ENCODE peak calls at places on chromosomes 5 and 9, in eight cellular contexts. One of them, this sample, is unnamed. For H3K4me1, the result is how much of the 10 kb centered on the place peaks cover.

GRCh38 chr5:33684760-33685159 is 207.0 kb downstream of the ADAMTS12 start:
- DNase-seq in stomach: no peak
- DNase-seq in cardiac muscle cell: no peak
- DNase-seq in transverse colon: no peak
- DNase-seq in upper lobe of right lung: no peak
- DNase-seq in tibial nerve: no peak
- DNase-seq in OCI-LY7: no peak
- DNase-seq in CD4-positive, CD25-positive, alpha-beta regulatory T cell: no peak
- DNase-seq in this sample: no peak

GRCh38 chr9:131732061-131732526 is 7.8 kb downstream of the RAPGEF1 start:
- DNase-seq in stomach: no peak
- DNase-seq in cardiac muscle cell: no peak
- DNase-seq in transverse colon: peak
- DNase-seq in upper lobe of right lung: no peak
- DNase-seq in tibial nerve: no peak
- DNase-seq in OCI-LY7: no peak
- DNase-seq in CD4-positive, CD25-positive, alpha-beta regulatory T cell: no peak
- DNase-seq in this sample: peak

GRCh38 chr5:33257807-33258491 is 182.8 kb upstream of the TARS1 start:
- DNase-seq in stomach: no peak
- DNase-seq in cardiac muscle cell: peak
- DNase-seq in transverse colon: no peak
- DNase-seq in upper lobe of right lung: no peak
- DNase-seq in tibial nerve: no peak
- DNase-seq in OCI-LY7: no peak
- DNase-seq in CD4-positive, CD25-positive, alpha-beta regulatory T cell: no peak
- DNase-seq in this sample: no peak

GRCh38 chr9:84266087-84266561 is 74.4 kb downstream of the SLC28A3 start:
- DNase-seq in stomach: no peak
- DNase-seq in cardiac muscle cell: no peak
- DNase-seq in transverse colon: no peak
- DNase-seq in upper lobe of right lung: no peak
- DNase-seq in tibial nerve: no peak
- DNase-seq in OCI-LY7: no peak
- DNase-seq in CD4-positive, CD25-positive, alpha-beta regulatory T cell: no peak
- DNase-seq in this sample: no peak

GRCh38 chr5:71937906-71938698 is 169.2 kb upstream of the MAP1B start:
- DNase-seq in stomach: no peak
- DNase-seq in cardiac muscle cell: no peak
- DNase-seq in transverse colon: no peak
- DNase-seq in upper lobe of right lung: no peak
- DNase-seq in tibial nerve: no peak
- DNase-seq in OCI-LY7: no peak
- DNase-seq in CD4-positive, CD25-positive, alpha-beta regulatory T cell: no peak
- DNase-seq in this sample: no peak

GRCh38 chr9:88418715-88419540 is 30.7 kb downstream of the SPIN1 start:
- DNase-seq in stomach: no peak
- DNase-seq in cardiac muscle cell: no peak
- DNase-seq in transverse colon: no peak
- DNase-seq in upper lobe of right lung: no peak
- DNase-seq in tibial nerve: no peak
- DNase-seq in OCI-LY7: no peak
- DNase-seq in CD4-positive, CD25-positive, alpha-beta regulatory T cell: no peak
- DNase-seq in this sample: no peak

GRCh38 chr9:5696884-5697283 is 68.0 kb downstream of the RIC1 start:
- DNase-seq in stomach: no peak
- DNase-seq in cardiac muscle cell: no peak
- DNase-seq in transverse colon: no peak
- DNase-seq in upper lobe of right lung: no peak
- DNase-seq in tibial nerve: no peak
- DNase-seq in OCI-LY7: no peak
- DNase-seq in CD4-positive, CD25-positive, alpha-beta regulatory T cell: no peak
- DNase-seq in this sample: no peak

GRCh38 chr9:69221036-69221435 is 47.0 kb downstream of the TJP2 start:
- DNase-seq in stomach: no peak
- DNase-seq in cardiac muscle cell: no peak
- DNase-seq in transverse colon: no peak
- DNase-seq in upper lobe of right lung: no peak
- DNase-seq in tibial nerve: no peak
- DNase-seq in OCI-LY7: no peak
- DNase-seq in CD4-positive, CD25-positive, alpha-beta regulatory T cell: no peak
- DNase-seq in this sample: no peak

GRCh38 chr9:14277202-14277601 is 36.7 kb downstream of the NFIB start:
- DNase-seq in stomach: no peak
- DNase-seq in cardiac muscle cell: peak
- DNase-seq in transverse colon: no peak
- DNase-seq in upper lobe of right lung: no peak
- DNase-seq in tibial nerve: no peak
- DNase-seq in OCI-LY7: no peak
- DNase-seq in CD4-positive, CD25-positive, alpha-beta regulatory T cell: no peak
- DNase-seq in this sample: no peak

GRCh38 chr9:98075332-98075805 is 18.8 kb downstream of the NANS start:
- DNase-seq in stomach: peak
- DNase-seq in cardiac muscle cell: peak
- DNase-seq in transverse colon: no peak
- DNase-seq in upper lobe of right lung: no peak
- DNase-seq in tibial nerve: no peak
- DNase-seq in OCI-LY7: no peak
- DNase-seq in CD4-positive, CD25-positive, alpha-beta regulatory T cell: no peak
- DNase-seq in this sample: no peak

GRCh38 chr5:1783214-1783551 is 16.5 kb downstream of the MRPL36 start:
- DNase-seq in stomach: no peak
- DNase-seq in cardiac muscle cell: no peak
- DNase-seq in transverse colon: no peak
- DNase-seq in upper lobe of right lung: no peak
- DNase-seq in tibial nerve: no peak
- DNase-seq in OCI-LY7: no peak
- DNase-seq in CD4-positive, CD25-positive, alpha-beta regulatory T cell: no peak
- DNase-seq in this sample: no peak

GRCh38 chr9:122940603-122941559 is at the start of gene RABGAP1:
- DNase-seq in stomach: peak
- DNase-seq in cardiac muscle cell: peak
- DNase-seq in transverse colon: peak
- DNase-seq in upper lobe of right lung: peak
- DNase-seq in tibial nerve: peak
- DNase-seq in OCI-LY7: peak
- DNase-seq in CD4-positive, CD25-positive, alpha-beta regulatory T cell: peak
- DNase-seq in this sample: peak

GRCh38 chr9:115267788-115268187 is 149.8 kb upstream of the TNC start:
- DNase-seq in stomach: no peak
- DNase-seq in cardiac muscle cell: peak
- DNase-seq in transverse colon: no peak
- DNase-seq in upper lobe of right lung: no peak
- DNase-seq in tibial nerve: no peak
- DNase-seq in OCI-LY7: no peak
- DNase-seq in CD4-positive, CD25-positive, alpha-beta regulatory T cell: no peak
- DNase-seq in this sample: no peak

GRCh38 chr9:78188594-78188993 is 47.3 kb upstream of the CEP78 start:
- DNase-seq in stomach: no peak
- DNase-seq in cardiac muscle cell: no peak
- DNase-seq in transverse colon: no peak
- DNase-seq in upper lobe of right lung: no peak
- DNase-seq in tibial nerve: no peak
- DNase-seq in OCI-LY7: no peak
- DNase-seq in CD4-positive, CD25-positive, alpha-beta regulatory T cell: no peak
- DNase-seq in this sample: no peak

GRCh38 chr5:177601577-177602457 is 1.9 kb downstream of the B4GALT7 start:
- DNase-seq in stomach: peak
- DNase-seq in cardiac muscle cell: no peak
- DNase-seq in transverse colon: no peak
- DNase-seq in upper lobe of right lung: peak
- DNase-seq in tibial nerve: no peak
- DNase-seq in OCI-LY7: peak
- DNase-seq in CD4-positive, CD25-positive, alpha-beta regulatory T cell: no peak
- DNase-seq in this sample: no peak

GRCh38 chr9:133634024-133634691 is 2.0 kb upstream of the DBH start:
- DNase-seq in stomach: no peak
- DNase-seq in cardiac muscle cell: no peak
- DNase-seq in transverse colon: no peak
- DNase-seq in upper lobe of right lung: no peak
- DNase-seq in tibial nerve: no peak
- DNase-seq in OCI-LY7: no peak
- DNase-seq in CD4-positive, CD25-positive, alpha-beta regulatory T cell: no peak
- DNase-seq in this sample: no peak

GRCh38 chr5:108249785-108250100 is 132.2 kb downstream of the FBXL17 start:
- DNase-seq in stomach: no peak
- DNase-seq in cardiac muscle cell: no peak
- DNase-seq in transverse colon: no peak
- DNase-seq in upper lobe of right lung: no peak
- DNase-seq in tibial nerve: no peak
- DNase-seq in OCI-LY7: no peak
- DNase-seq in CD4-positive, CD25-positive, alpha-beta regulatory T cell: no peak
- DNase-seq in this sample: no peak

GRCh38 chr9:116202219-116202912 is 48.8 kb downstream of the PAPPA start:
- DNase-seq in stomach: no peak
- DNase-seq in cardiac muscle cell: no peak
- DNase-seq in transverse colon: no peak
- DNase-seq in upper lobe of right lung: no peak
- DNase-seq in tibial nerve: no peak
- DNase-seq in OCI-LY7: no peak
- DNase-seq in CD4-positive, CD25-positive, alpha-beta regulatory T cell: no peak
- DNase-seq in this sample: no peak

GRCh38 chr5:151155149-151155776 is 2.3 kb downstream of the ANXA6 start:
- DNase-seq in stomach: no peak
- DNase-seq in cardiac muscle cell: peak
- DNase-seq in transverse colon: peak
- DNase-seq in upper lobe of right lung: no peak
- DNase-seq in tibial nerve: no peak
- DNase-seq in OCI-LY7: peak
- DNase-seq in CD4-positive, CD25-positive, alpha-beta regulatory T cell: peak
- DNase-seq in this sample: no peak

GRCh38 chr5:178859625-178860521 is at the start of gene ZNF354B:
- DNase-seq in stomach: peak
- DNase-seq in cardiac muscle cell: peak
- DNase-seq in transverse colon: peak
- DNase-seq in upper lobe of right lung: peak
- DNase-seq in tibial nerve: peak
- DNase-seq in OCI-LY7: peak
- DNase-seq in CD4-positive, CD25-positive, alpha-beta regulatory T cell: peak
- DNase-seq in this sample: peak

GRCh38 chr5:178866946-178867345 is 7.2 kb downstream of the ZNF354B start:
- DNase-seq in stomach: no peak
- DNase-seq in cardiac muscle cell: peak
- DNase-seq in transverse colon: no peak
- DNase-seq in upper lobe of right lung: no peak
- DNase-seq in tibial nerve: no peak
- DNase-seq in OCI-LY7: no peak
- DNase-seq in CD4-positive, CD25-positive, alpha-beta regulatory T cell: no peak
- DNase-seq in this sample: no peak

DNA sequence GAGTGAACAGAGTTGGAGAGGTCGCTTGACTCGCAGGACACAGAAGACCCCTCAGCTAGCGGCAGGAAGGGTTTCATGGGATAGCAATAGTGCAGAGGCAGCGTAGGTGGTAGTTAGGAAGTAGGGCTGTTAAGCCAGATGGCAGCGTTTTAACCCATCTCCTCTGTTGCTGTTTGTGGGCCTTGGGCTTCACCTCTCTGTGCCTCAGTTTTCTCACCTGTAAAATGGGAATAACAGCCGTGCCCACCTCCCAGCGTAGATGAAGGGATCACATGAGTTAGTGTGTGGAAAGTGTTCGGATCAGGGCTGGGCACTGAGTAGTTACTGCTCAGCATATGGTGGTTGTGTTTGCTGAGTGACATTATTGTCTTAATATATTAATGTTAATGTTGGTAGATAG is 1.9 kb downstream of the ZNF354B start:
- DNase-seq in stomach: no peak
- DNase-seq in cardiac muscle cell: no peak
- DNase-seq in transverse colon: no peak
- DNase-seq in upper lobe of right lung: no peak
- DNase-seq in tibial nerve: no peak
- DNase-seq in OCI-LY7: no peak
- DNase-seq in CD4-positive, CD25-positive, alpha-beta regulatory T cell: no peak
- DNase-seq in this sample: no peak
- H3K4me1 ChIP-seq in stomach: under half
- H3K4me1 ChIP-seq in cardiac muscle cell: under half
- H3K4me1 ChIP-seq in transverse colon: under half
- H3K4me1 ChIP-seq in upper lobe of right lung: under half
- H3K4me1 ChIP-seq in tibial nerve: under half
- H3K4me1 ChIP-seq in OCI-LY7: under half
- H3K4me1 ChIP-seq in CD4-positive, CD25-positive, alpha-beta regulatory T cell: under half
- H3K4me1 ChIP-seq in this sample: under half

GRCh38 chr9:96486351-96487029 is 36.5 kb downstream of the HABP4 start:
- DNase-seq in stomach: peak
- DNase-seq in cardiac muscle cell: peak
- DNase-seq in transverse colon: peak
- DNase-seq in upper lobe of right lung: peak
- DNase-seq in tibial nerve: peak
- DNase-seq in OCI-LY7: no peak
- DNase-seq in CD4-positive, CD25-positive, alpha-beta regulatory T cell: no peak
- DNase-seq in this sample: peak
- H3K4me3 ChIP-seq in stomach: no peak
- H3K4me3 ChIP-seq in cardiac muscle cell: no peak
- H3K4me3 ChIP-seq in transverse colon: no peak
- H3K4me3 ChIP-seq in upper lobe of right lung: no peak
- H3K4me3 ChIP-seq in tibial nerve: no peak
- H3K4me3 ChIP-seq in OCI-LY7: no peak
- H3K4me3 ChIP-seq in CD4-positive, CD25-positive, alpha-beta regulatory T cell: no peak
- H3K4me3 ChIP-seq in this sample: no peak

GRCh38 chr5:93924628-93925027 is 183.2 kb upstream of the POU5F2 start:
- DNase-seq in stomach: no peak
- DNase-seq in cardiac muscle cell: peak
- DNase-seq in transverse colon: no peak
- DNase-seq in upper lobe of right lung: no peak
- DNase-seq in tibial nerve: no peak
- DNase-seq in OCI-LY7: no peak
- DNase-seq in CD4-positive, CD25-positive, alpha-beta regulatory T cell: no peak
- DNase-seq in this sample: no peak
- H3K27ac ChIP-seq in stomach: no peak
- H3K27ac ChIP-seq in cardiac muscle cell: no peak
- H3K27ac ChIP-seq in transverse colon: no peak
- H3K27ac ChIP-seq in upper lobe of right lung: no peak
- H3K27ac ChIP-seq in tibial nerve: no peak
- H3K27ac ChIP-seq in OCI-LY7: no peak
- H3K27ac ChIP-seq in CD4-positive, CD25-positive, alpha-beta regulatory T cell: no peak
- H3K27ac ChIP-seq in this sample: no peak

GRCh38 chr9:95081998-95082397 is 235.5 kb downstream of the FANCC start:
- DNase-seq in stomach: peak
- DNase-seq in cardiac muscle cell: no peak
- DNase-seq in transverse colon: no peak
- DNase-seq in upper lobe of right lung: peak
- DNase-seq in tibial nerve: no peak
- DNase-seq in OCI-LY7: no peak
- DNase-seq in CD4-positive, CD25-positive, alpha-beta regulatory T cell: no peak
- DNase-seq in this sample: no peak

GRCh38 chr9:95084254-95084934 is 233.1 kb downstream of the FANCC start:
- DNase-seq in stomach: no peak
- DNase-seq in cardiac muscle cell: no peak
- DNase-seq in transverse colon: no peak
- DNase-seq in upper lobe of right lung: peak
- DNase-seq in tibial nerve: no peak
- DNase-seq in OCI-LY7: no peak
- DNase-seq in CD4-positive, CD25-positive, alpha-beta regulatory T cell: no peak
- DNase-seq in this sample: no peak

GRCh38 chr9:95083086-95083768 is 234.3 kb downstream of the FANCC start:
- DNase-seq in stomach: no peak
- DNase-seq in cardiac muscle cell: no peak
- DNase-seq in transverse colon: no peak
- DNase-seq in upper lobe of right lung: peak
- DNase-seq in tibial nerve: no peak
- DNase-seq in OCI-LY7: no peak
- DNase-seq in CD4-positive, CD25-positive, alpha-beta regulatory T cell: no peak
- DNase-seq in this sample: no peak

GRCh38 chr9:95080961-95081658 is 236.4 kb downstream of the FANCC start:
- DNase-seq in stomach: peak
- DNase-seq in cardiac muscle cell: no peak
- DNase-seq in transverse colon: no peak
- DNase-seq in upper lobe of right lung: peak
- DNase-seq in tibial nerve: no peak
- DNase-seq in OCI-LY7: no peak
- DNase-seq in CD4-positive, CD25-positive, alpha-beta regulatory T cell: no peak
- DNase-seq in this sample: no peak

GRCh38 chr9:95082401-95083084 is 235.0 kb downstream of the FANCC start:
- DNase-seq in stomach: peak
- DNase-seq in cardiac muscle cell: no peak
- DNase-seq in transverse colon: no peak
- DNase-seq in upper lobe of right lung: peak
- DNase-seq in tibial nerve: no peak
- DNase-seq in OCI-LY7: no peak
- DNase-seq in CD4-positive, CD25-positive, alpha-beta regulatory T cell: no peak
- DNase-seq in this sample: no peak
- H3K4me1 ChIP-seq in stomach: half or more
- H3K4me1 ChIP-seq in cardiac muscle cell: under half
- H3K4me1 ChIP-seq in transverse colon: under half
- H3K4me1 ChIP-seq in upper lobe of right lung: under half
- H3K4me1 ChIP-seq in tibial nerve: half or more
- H3K4me1 ChIP-seq in OCI-LY7: under half
- H3K4me1 ChIP-seq in CD4-positive, CD25-positive, alpha-beta regulatory T cell: under half
- H3K4me1 ChIP-seq in this sample: under half

This sample was measured in right cardiac atrium.